ENCODE peak calls at places on chromosomes 7 and 10, in eight cellular contexts. D is kidney epithelial cell; W is NCI-H1105; X is NCI-H460; F is RWPE1; S is lower lobe of right lung; T is substantia nigra; R is stimulated activated naive CD8-positive, alpha-beta T cell treated with anti-CD3 and anti-CD28 coated beads, Interleukin-15, Interleukin-2, amounts not matched to agents 100 U/mL and 50 U/mL, for 24 hours. P is an unnamed sample.

GRCh38 chr10:51857326-51857725 is 157.9 kb upstream of the CSTF2T start:
- DNase-seq in D (no peak), W (no peak), X (no peak), F (no peak), S (no peak), T (no peak), R (no peak), P (no peak)

GRCh38 chr7:16695621-16696237 is 49.7 kb downstream of the BZW2 start:
- DNase-seq in D (peak), W (peak), X (peak), F (peak), S (no peak), T (no peak), R (no peak), P (no peak)

GRCh38 chr10:78658645-78659632 is 409.8 kb upstream of the ZMIZ1 start:
- DNase-seq in D (no peak), W (no peak), X (no peak), F (no peak), S (no peak), T (no peak), R (no peak), P (no peak)

GRCh38 chr7:49885593-49886285 is 112.3 kb downstream of the VWC2 start:
- DNase-seq in D (no peak), W (no peak), X (no peak), F (no peak), S (no peak), T (no peak), R (no peak), P (no peak)

GRCh38 chr10:83908987-83909386 is 230.3 kb upstream of the GHITM start:
- DNase-seq in D (no peak), W (no peak), X (no peak), F (no peak), S (no peak), T (no peak), R (no peak), P (no peak)

GRCh38 chr10:69217119-69217754 is 2.9 kb upstream of the HKDC1 start:
- DNase-seq in D (peak), W (no peak), X (peak), F (peak), S (no peak), T (no peak), R (no peak), P (no peak)

GRCh38 chr10:12181065-12181775 is 14.5 kb downstream of the NUDT5 start:
- DNase-seq in D (no peak), W (no peak), X (no peak), F (no peak), S (peak), T (no peak), R (peak), P (no peak)

GRCh38 chr10:77230194-77230593 is 407.4 kb downstream of the KCNMA1 start:
- DNase-seq in D (peak), W (no peak), X (no peak), F (no peak), S (no peak), T (no peak), R (no peak), P (no peak)

GRCh38 chr7:150435390-150436073 is 14.9 kb upstream of the GIMAP8 start:
- DNase-seq in D (no peak), W (no peak), X (no peak), F (no peak), S (no peak), T (no peak), R (peak), P (peak)

GRCh38 chr7:117220836-117221235 is 102.0 kb downstream of the WNT2 start:
- DNase-seq in D (no peak), W (no peak), X (no peak), F (no peak), S (no peak), T (no peak), R (no peak), P (no peak)

GRCh38 chr7:2613926-2614613 is 17.7 kb upstream of the TTYH3 start:
- DNase-seq in D (no peak), W (peak), X (no peak), F (no peak), S (peak), T (no peak), R (no peak), P (peak)

GRCh38 chr10:35420827-35421552 is 84.7 kb downstream of the CCNY start:
- DNase-seq in D (no peak), W (no peak), X (peak), F (no peak), S (no peak), T (no peak), R (no peak), P (no peak)

GRCh38 chr7:158103378-158103777 is 484.2 kb downstream of the PTPRN2 start:
- DNase-seq in D (no peak), W (no peak), X (no peak), F (no peak), S (no peak), T (no peak), R (no peak), P (no peak)

GRCh38 chr10:104123397-104123796 is 1.4 kb downstream of the SFR1 start:
- DNase-seq in D (no peak), W (no peak), X (no peak), F (no peak), S (no peak), T (no peak), R (no peak), P (no peak)

GRCh38 chr7:73909051-73909941 is 48.3 kb downstream of the TMEM270 start:
- DNase-seq in D (no peak), W (no peak), X (no peak), F (no peak), S (peak), T (peak), R (no peak), P (peak)

GRCh38 chr7:23544913-23545354 is 13.2 kb upstream of the TRA2A start:
- DNase-seq in D (no peak), W (peak), X (peak), F (peak), S (no peak), T (no peak), R (no peak), P (no peak)

GRCh38 chr10:4678023-4678950 is 147.7 kb upstream of the AKR1E2 start:
- DNase-seq in D (no peak), W (no peak), X (peak), F (peak), S (no peak), T (no peak), R (no peak), P (no peak)

GRCh38 chr7:44622342-44623151 is 16.1 kb downstream of the OGDH start:
- DNase-seq in D (no peak), W (no peak), X (no peak), F (peak), S (no peak), T (no peak), R (peak), P (no peak)

GRCh38 chr7:66331883-66332282 is 126.7 kb downstream of the TPST1 start:
- DNase-seq in D (no peak), W (no peak), X (no peak), F (no peak), S (no peak), T (no peak), R (no peak), P (no peak)

GRCh38 chr7:37916673-37917660 is at the start of gene SFRP4:
- DNase-seq in D (no peak), W (peak), X (peak), F (peak), S (peak), T (peak), R (peak), P (peak)

GRCh38 chr10:71717056-71717755 is 2.4 kb downstream of the C10orf105 start:
- DNase-seq in D (no peak), W (no peak), X (no peak), F (no peak), S (no peak), T (no peak), R (no peak), P (no peak)

GRCh38 chr7:10793995-10794780 is 179.5 kb upstream of the PHF14 start:
- DNase-seq in D (no peak), W (no peak), X (no peak), F (no peak), S (no peak), T (no peak), R (no peak), P (no peak)

GRCh38 chr7:7495171-7495570 is 40.5 kb downstream of the COL28A1 start:
- DNase-seq in D (no peak), W (no peak), X (no peak), F (no peak), S (no peak), T (no peak), R (no peak), P (no peak)

GRCh38 chr7:45590679-45591057 is 16.5 kb downstream of the ADCY1 start:
- DNase-seq in D (no peak), W (no peak), X (no peak), F (no peak), S (no peak), T (no peak), R (no peak), P (no peak)

GRCh38 chr10:24681476-24682088 is 42.1 kb downstream of the ARHGAP21 start:
- DNase-seq in D (no peak), W (no peak), X (peak), F (no peak), S (no peak), T (no peak), R (no peak), P (no peak)

GRCh38 chr7:157432957-157433576 is 96.3 kb downstream of the DNAJB6 start:
- DNase-seq in D (no peak), W (peak), X (peak), F (peak), S (peak), T (no peak), R (peak), P (no peak)

GRCh38 chr10:8758029-8758428 is 703.5 kb downstream of the GATA3 start:
- DNase-seq in D (peak), W (no peak), X (no peak), F (peak), S (no peak), T (no peak), R (no peak), P (no peak)

GRCh38 chr10:60008816-60009215 is 102.5 kb upstream of the CCDC6 start:
- DNase-seq in D (no peak), W (no peak), X (no peak), F (no peak), S (no peak), T (no peak), R (no peak), P (no peak)

GRCh38 chr7:100856871-100857282 is 4.4 kb downstream of the SLC12A9 start:
- DNase-seq in D (no peak), W (no peak), X (no peak), F (no peak), S (no peak), T (no peak), R (no peak), P (no peak)

GRCh38 chr7:110909102-110909501 is 181.8 kb upstream of the LRRN3 start:
- DNase-seq in D (no peak), W (no peak), X (no peak), F (no peak), S (no peak), T (no peak), R (no peak), P (no peak)

GRCh38 chr7:71723859-71724258 is 591.9 kb downstream of the GALNT17 start:
- DNase-seq in D (no peak), W (no peak), X (no peak), F (no peak), S (no peak), T (no peak), R (no peak), P (no peak)

P was measured in left lung.